ENCODE peak calls at places on chromosomes 11 and 22, in seven cellular contexts. C, K, M, P, S, V and T are unnamed samples.

GRCh38 chr11:13928566-13929251 is 33.8 kb upstream of the SPON1 start:
- DNase-seq in C (peak), K (no peak), M (no peak), P (no peak), S (no peak), V (no peak), T (no peak)

GRCh38 chr11:19326499-19326898 is 85.8 kb upstream of the E2F8 start:
- DNase-seq in C (no peak), K (no peak), M (no peak), P (no peak), S (no peak), V (no peak), T (no peak)

GRCh38 chr11:78192911-78193341 is 4.2 kb downstream of the USP35 start:
- DNase-seq in C (no peak), K (no peak), M (no peak), P (no peak), S (no peak), V (no peak), T (no peak)

GRCh38 chr11:109859325-109859724 is 233.9 kb upstream of the ZC3H12C start:
- DNase-seq in C (no peak), K (no peak), M (no peak), P (no peak), S (no peak), V (no peak), T (no peak)

GRCh38 chr11:67615455-67616430 is 9.0 kb downstream of the NDUFV1 start:
- DNase-seq in C (no peak), K (peak), M (no peak), P (peak), S (no peak), V (no peak), T (peak)

GRCh38 chr22:31630331-31631329 is 31.4 kb downstream of the PISD start:
- DNase-seq in C (peak), K (peak), M (peak), P (peak), S (peak), V (peak), T (peak)

GRCh38 chr11:2252018-2252417 is 18.4 kb downstream of the ASCL2 start:
- DNase-seq in C (peak), K (no peak), M (no peak), P (no peak), S (no peak), V (no peak), T (no peak)

GRCh38 chr22:20565761-20566160 is 58.4 kb downstream of the MED15 start:
- DNase-seq in C (no peak), K (no peak), M (no peak), P (no peak), S (no peak), V (no peak), T (no peak)

GRCh38 chr11:33620423-33621120 is 80.1 kb downstream of the C11orf91 start:
- DNase-seq in C (no peak), K (no peak), M (no peak), P (no peak), S (no peak), V (no peak), T (no peak)

GRCh38 chr11:8796926-8797325 is 114.1 kb upstream of the AKIP1 start:
- DNase-seq in C (no peak), K (no peak), M (no peak), P (no peak), S (no peak), V (no peak), T (no peak)

GRCh38 chr22:47260551-47260950 is 498.1 kb downstream of the TBC1D22A start:
- DNase-seq in C (no peak), K (no peak), M (no peak), P (no peak), S (no peak), V (no peak), T (no peak)
- TF ChIP-seq POLR2A in C (no peak), K (no peak), M (no peak), P (no peak), S (no peak), V (no peak), T (no peak)

DNA sequence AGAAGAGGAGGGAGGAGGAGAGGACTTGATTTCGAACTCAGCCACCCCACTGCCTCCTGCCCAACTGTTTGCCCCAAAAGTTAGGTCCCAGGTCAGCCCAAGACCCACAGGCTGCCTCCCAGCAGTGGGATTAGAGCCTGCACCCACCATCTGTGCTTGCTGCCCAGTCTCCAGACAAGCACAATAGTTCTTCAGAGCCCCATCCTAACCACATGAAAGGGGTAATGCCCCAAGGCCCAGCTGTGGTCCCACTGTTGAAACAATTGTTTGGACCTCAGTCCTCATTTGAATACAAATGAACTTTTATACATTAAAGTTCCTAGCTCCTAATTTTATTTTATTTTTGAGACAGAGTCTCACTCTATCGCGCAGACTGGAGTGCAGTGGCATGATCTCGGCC is 5.4 kb upstream of the VPS51 start:
- DNase-seq in C (no peak), K (no peak), M (no peak), P (no peak), S (no peak), V (no peak), T (no peak)
- TF ChIP-seq POLR2A in C (no peak), K (no peak), M (no peak), P (no peak), S (no peak), V (no peak), T (no peak)

DNA sequence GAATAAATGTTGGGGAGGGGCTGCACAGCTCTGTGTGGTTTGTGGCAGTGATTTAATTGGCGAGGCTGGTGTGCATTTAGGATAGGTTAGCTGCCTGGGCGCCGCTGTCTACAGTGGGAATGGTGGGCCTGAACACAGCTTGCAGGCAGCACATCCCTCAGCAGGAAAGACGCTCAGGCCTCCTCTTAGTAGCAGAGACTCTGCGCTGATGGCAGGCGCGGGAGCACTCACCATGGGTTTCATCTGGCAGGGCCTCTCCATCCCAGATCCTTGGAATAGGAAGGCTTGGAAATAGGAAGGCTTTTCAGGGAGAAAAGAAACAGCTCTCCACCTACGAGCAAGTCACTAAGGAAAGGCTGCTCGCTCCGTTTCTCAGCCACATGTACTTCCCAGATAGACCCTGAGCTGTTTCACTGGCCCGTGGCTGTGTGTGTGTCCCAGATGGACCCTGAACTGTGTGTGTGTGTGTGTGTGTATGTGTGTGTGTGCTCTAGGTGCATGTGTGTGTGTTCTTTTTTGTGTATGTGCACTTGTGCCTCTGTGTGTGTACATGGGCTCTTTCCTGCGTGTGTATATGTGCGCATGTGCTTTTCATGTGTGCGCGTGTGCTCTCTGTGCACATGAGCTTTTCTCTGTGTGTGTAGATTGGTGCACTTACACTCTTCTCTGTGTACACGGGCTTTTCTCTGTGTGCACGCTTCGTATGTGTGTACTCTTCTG is 144.0 kb downstream of the TBC1D22A start:
- DNase-seq in C (no peak), K (no peak), M (no peak), P (no peak), S (no peak), V (no peak), T (no peak)
- TF ChIP-seq POLR2A in C (no peak), K (no peak), M (no peak), P (no peak), S (no peak), V (no peak), T (no peak)

GRCh38 chr11:64448599-64449380 is 89.8 kb downstream of the RPS6KA4 start:
- DNase-seq in C (no peak), K (peak), M (peak), P (peak), S (peak), V (peak), T (peak)

GRCh38 chr11:64450168-64450560 is 91.2 kb downstream of the RPS6KA4 start:
- DNase-seq in C (no peak), K (no peak), M (no peak), P (no peak), S (no peak), V (no peak), T (no peak)

GRCh38 chr11:64449381-64450167 is 90.6 kb downstream of the RPS6KA4 start:
- DNase-seq in C (no peak), K (peak), M (no peak), P (peak), S (peak), V (peak), T (peak)

GRCh38 chr11:64445651-64446050 is 86.7 kb downstream of the RPS6KA4 start:
- DNase-seq in C (no peak), K (no peak), M (no peak), P (no peak), S (no peak), V (no peak), T (no peak)

DNA sequence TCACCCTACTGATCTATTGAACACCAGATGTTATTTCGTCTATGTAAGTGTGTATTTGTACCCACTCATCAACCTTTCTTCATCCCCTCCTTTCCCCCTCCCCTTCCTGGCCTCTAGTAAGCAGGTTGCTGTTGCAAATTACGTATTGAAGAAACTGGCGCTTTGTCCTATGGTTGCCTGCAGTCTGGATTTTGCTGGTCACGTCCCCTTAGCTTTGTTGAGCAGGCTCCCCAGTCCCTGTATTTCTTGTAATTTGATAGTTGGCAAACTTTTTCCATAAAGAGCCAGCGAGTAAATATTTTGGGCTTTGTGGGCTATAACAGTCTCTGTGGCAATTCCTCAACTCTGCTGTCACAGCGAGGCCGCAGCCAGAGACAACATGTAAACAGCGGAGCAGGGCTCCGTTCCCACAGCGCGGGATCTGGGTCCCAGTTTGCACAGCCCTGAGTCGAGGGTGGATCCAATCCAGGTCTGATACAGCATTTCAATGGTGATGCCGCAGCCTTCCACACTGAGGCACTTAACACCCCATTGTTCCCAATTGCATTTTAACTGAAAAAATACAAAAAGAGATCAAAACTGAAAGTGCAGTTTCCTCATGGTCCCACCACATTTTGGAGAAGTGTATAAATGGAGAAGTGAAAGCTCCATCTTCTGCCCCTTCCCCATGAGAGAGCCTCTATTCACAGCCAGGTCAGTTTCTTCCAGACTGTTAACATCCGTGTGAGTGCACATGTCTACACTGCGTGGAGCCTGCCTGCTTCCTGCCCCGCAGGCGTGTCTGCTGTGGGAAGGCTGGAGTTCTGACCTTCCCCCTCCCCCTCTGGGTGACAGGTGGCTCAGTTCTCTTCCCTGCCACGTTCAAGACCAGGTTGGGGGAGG is 89.0 kb downstream of the RPS6KA4 start:
- DNase-seq in C (no peak), K (no peak), M (no peak), P (peak), S (peak), V (peak), T (no peak)
- TF ChIP-seq POLR2A in C (no peak), K (no peak), M (no peak), P (no peak), S (no peak), V (no peak), T (no peak)